ENCODE peak calls at places on chromosomes 11 and 22, in four cellular contexts. One of them, this sample, is unnamed.
A peak's percentile ranks its signal among the peaks of the same experiment; 100 is the strongest.

GRCh38 chr11:16895306-16895705 is 118.9 kb downstream of the PLEKHA7 start:
- DNase-seq in activated CD4-positive, alpha-beta T cell treated with anti-CD3 and anti-CD28 coated beads, Interleukin-2, amount 50 U/mL, for 1 hour: no peak
- DNase-seq in Calu3: no peak
- DNase-seq in naive thymus-derived CD4-positive, alpha-beta T cell: no peak
- DNase-seq in this sample: no peak

GRCh38 chr22:26890870-26891269 is 233.5 kb downstream of the MIAT start:
- DNase-seq in naive thymus-derived CD4-positive, alpha-beta T cell: no peak
- DNase-seq in Calu3: peak; percentile 42
- DNase-seq in activated CD4-positive, alpha-beta T cell treated with anti-CD3 and anti-CD28 coated beads, Interleukin-2, amount 50 U/mL, for 1 hour: no peak
- DNase-seq in this sample: no peak

GRCh38 chr11:59611570-59612565 is 3.7 kb downstream of the OSBP start:
- DNase-seq in Calu3: peak; percentile 46
- DNase-seq in naive thymus-derived CD4-positive, alpha-beta T cell: no peak
- DNase-seq in activated CD4-positive, alpha-beta T cell treated with anti-CD3 and anti-CD28 coated beads, Interleukin-2, amount 50 U/mL, for 1 hour: no peak
- DNase-seq in this sample: no peak

GRCh38 chr11:130602700-130603584 is 154.5 kb downstream of the ADAMTS15 start:
- DNase-seq in naive thymus-derived CD4-positive, alpha-beta T cell: no peak
- DNase-seq in activated CD4-positive, alpha-beta T cell treated with anti-CD3 and anti-CD28 coated beads, Interleukin-2, amount 50 U/mL, for 1 hour: no peak
- DNase-seq in Calu3: no peak
- DNase-seq in this sample: no peak

GRCh38 chr11:121723261-121723741 is 270.5 kb upstream of the SORL1-AS1 start:
- DNase-seq in naive thymus-derived CD4-positive, alpha-beta T cell: no peak
- DNase-seq in Calu3: no peak
- DNase-seq in activated CD4-positive, alpha-beta T cell treated with anti-CD3 and anti-CD28 coated beads, Interleukin-2, amount 50 U/mL, for 1 hour: no peak
- DNase-seq in this sample: no peak

GRCh38 chr11:121082219-121082618 is 18.8 kb upstream of the TECTA start:
- DNase-seq in Calu3: no peak
- DNase-seq in activated CD4-positive, alpha-beta T cell treated with anti-CD3 and anti-CD28 coated beads, Interleukin-2, amount 50 U/mL, for 1 hour: no peak
- DNase-seq in naive thymus-derived CD4-positive, alpha-beta T cell: no peak
- DNase-seq in this sample: no peak

GRCh38 chr11:3085052-3085451 is 27.8 kb upstream of the CARS1 start:
- DNase-seq in activated CD4-positive, alpha-beta T cell treated with anti-CD3 and anti-CD28 coated beads, Interleukin-2, amount 50 U/mL, for 1 hour: no peak
- DNase-seq in naive thymus-derived CD4-positive, alpha-beta T cell: no peak
- DNase-seq in Calu3: no peak
- DNase-seq in this sample: no peak

GRCh38 chr11:62190011-62190410 is at the start of gene SCGB1D1:
- DNase-seq in naive thymus-derived CD4-positive, alpha-beta T cell: no peak
- DNase-seq in Calu3: no peak
- DNase-seq in activated CD4-positive, alpha-beta T cell treated with anti-CD3 and anti-CD28 coated beads, Interleukin-2, amount 50 U/mL, for 1 hour: no peak
- DNase-seq in this sample: no peak

GRCh38 chr11:45473491-45473890 is 187.3 kb upstream of the SYT13 start:
- DNase-seq in activated CD4-positive, alpha-beta T cell treated with anti-CD3 and anti-CD28 coated beads, Interleukin-2, amount 50 U/mL, for 1 hour: no peak
- DNase-seq in Calu3: no peak
- DNase-seq in naive thymus-derived CD4-positive, alpha-beta T cell: no peak
- DNase-seq in this sample: no peak

GRCh38 chr11:10322830-10323792 is 18.2 kb downstream of the ADM start:
- DNase-seq in activated CD4-positive, alpha-beta T cell treated with anti-CD3 and anti-CD28 coated beads, Interleukin-2, amount 50 U/mL, for 1 hour: no peak
- DNase-seq in Calu3: peak; percentile 56
- DNase-seq in naive thymus-derived CD4-positive, alpha-beta T cell: peak; percentile 57
- DNase-seq in this sample: peak; percentile 88

GRCh38 chr11:33530824-33531223 is 169.8 kb downstream of the C11orf91 start:
- DNase-seq in activated CD4-positive, alpha-beta T cell treated with anti-CD3 and anti-CD28 coated beads, Interleukin-2, amount 50 U/mL, for 1 hour: no peak
- DNase-seq in naive thymus-derived CD4-positive, alpha-beta T cell: no peak
- DNase-seq in Calu3: no peak
- DNase-seq in this sample: no peak

GRCh38 chr11:121341609-121342008 is 49.0 kb downstream of the SC5D start:
- DNase-seq in activated CD4-positive, alpha-beta T cell treated with anti-CD3 and anti-CD28 coated beads, Interleukin-2, amount 50 U/mL, for 1 hour: no peak
- DNase-seq in Calu3: no peak
- DNase-seq in naive thymus-derived CD4-positive, alpha-beta T cell: no peak
- DNase-seq in this sample: no peak

GRCh38 chr22:19039796-19040580 is 82.2 kb downstream of the DGCR2 start:
- DNase-seq in naive thymus-derived CD4-positive, alpha-beta T cell: no peak
- DNase-seq in Calu3: no peak
- DNase-seq in activated CD4-positive, alpha-beta T cell treated with anti-CD3 and anti-CD28 coated beads, Interleukin-2, amount 50 U/mL, for 1 hour: no peak
- DNase-seq in this sample: no peak

GRCh38 chr22:19396934-19397728 is 34.4 kb downstream of the HIRA start:
- DNase-seq in Calu3: no peak
- DNase-seq in naive thymus-derived CD4-positive, alpha-beta T cell: no peak
- DNase-seq in activated CD4-positive, alpha-beta T cell treated with anti-CD3 and anti-CD28 coated beads, Interleukin-2, amount 50 U/mL, for 1 hour: no peak
- DNase-seq in this sample: no peak

GRCh38 chr22:49303781-49304461 is 523.8 kb downstream of the BRD1 start:
- DNase-seq in activated CD4-positive, alpha-beta T cell treated with anti-CD3 and anti-CD28 coated beads, Interleukin-2, amount 50 U/mL, for 1 hour: no peak
- DNase-seq in naive thymus-derived CD4-positive, alpha-beta T cell: no peak
- DNase-seq in Calu3: no peak
- DNase-seq in this sample: no peak

GRCh38 chr22:38107692-38108515 is 2.6 kb downstream of the BAIAP2L2 start:
- DNase-seq in activated CD4-positive, alpha-beta T cell treated with anti-CD3 and anti-CD28 coated beads, Interleukin-2, amount 50 U/mL, for 1 hour: no peak
- DNase-seq in Calu3: no peak
- DNase-seq in naive thymus-derived CD4-positive, alpha-beta T cell: no peak
- DNase-seq in this sample: no peak

GRCh38 chr11:122253541-122254317 is 137.7 kb upstream of the BLID start:
- DNase-seq in Calu3: no peak
- DNase-seq in naive thymus-derived CD4-positive, alpha-beta T cell: no peak
- DNase-seq in activated CD4-positive, alpha-beta T cell treated with anti-CD3 and anti-CD28 coated beads, Interleukin-2, amount 50 U/mL, for 1 hour: no peak
- DNase-seq in this sample: no peak

GRCh38 chr22:40592352-40593113 is 44.0 kb downstream of the MRTFA start:
- DNase-seq in activated CD4-positive, alpha-beta T cell treated with anti-CD3 and anti-CD28 coated beads, Interleukin-2, amount 50 U/mL, for 1 hour: no peak
- DNase-seq in Calu3: no peak
- DNase-seq in naive thymus-derived CD4-positive, alpha-beta T cell: no peak
- DNase-seq in this sample: no peak

GRCh38 chr11:60130496-60130895 is 42.0 kb downstream of the MS4A2 start:
- DNase-seq in Calu3: peak; percentile 59
- DNase-seq in activated CD4-positive, alpha-beta T cell treated with anti-CD3 and anti-CD28 coated beads, Interleukin-2, amount 50 U/mL, for 1 hour: no peak
- DNase-seq in naive thymus-derived CD4-positive, alpha-beta T cell: no peak
- DNase-seq in this sample: no peak

GRCh38 chr11:93075782-93076181 is 106.3 kb downstream of the MTNR1B start:
- DNase-seq in activated CD4-positive, alpha-beta T cell treated with anti-CD3 and anti-CD28 coated beads, Interleukin-2, amount 50 U/mL, for 1 hour: no peak
- DNase-seq in Calu3: no peak
- DNase-seq in naive thymus-derived CD4-positive, alpha-beta T cell: no peak
- DNase-seq in this sample: no peak

GRCh38 chr11:130159657-130160459 is at the start of gene ST14:
- DNase-seq in naive thymus-derived CD4-positive, alpha-beta T cell: no peak
- DNase-seq in activated CD4-positive, alpha-beta T cell treated with anti-CD3 and anti-CD28 coated beads, Interleukin-2, amount 50 U/mL, for 1 hour: peak; percentile 4
- DNase-seq in Calu3: peak; percentile 81
- DNase-seq in this sample: no peak

GRCh38 chr22:49883294-49883640 is 29.6 kb downstream of the ZBED4 start:
- DNase-seq in naive thymus-derived CD4-positive, alpha-beta T cell: no peak
- DNase-seq in activated CD4-positive, alpha-beta T cell treated with anti-CD3 and anti-CD28 coated beads, Interleukin-2, amount 50 U/mL, for 1 hour: no peak
- DNase-seq in Calu3: no peak
- DNase-seq in this sample: no peak